ENCODE peak calls at places on chromosomes 12 and 14, in nine cellular contexts. L is body of pancreas, K is transverse colon, I is GM12878, B is lower leg skin, U is fibroblast of lung, F is fibroblast of mammary gland, J is pancreas, A is fibroblast of pulmonary artery. D is an unnamed sample.

GRCh38 chr12:116955382-116956021 is 44.8 kb downstream of the FBXW8 start:
- DNase-seq in L (peak), J (peak), F (peak), A (peak), B (no peak), I (no peak), K (peak), U (peak), D (peak)

GRCh38 chr12:34399631-34400422 is 377.5 kb downstream of the ALG10 start:
- DNase-seq in A (no peak), I (no peak), U (no peak), K (peak), J (peak), F (no peak), L (peak), B (peak), D (no peak)

GRCh38 chr12:56079729-56080555 is at the start of gene ERBB3:
- DNase-seq in U (peak), B (peak), K (peak), F (peak), I (no peak), J (peak), L (peak), A (peak), D (peak)

GRCh38 chr14:100844082-100844408 is 18.1 kb downstream of the MEG3 start:
- DNase-seq in U (no peak), K (no peak), I (no peak), F (no peak), B (no peak), J (no peak), L (no peak), A (no peak), D (no peak)

GRCh38 chr12:96883571-96883970 is 23.5 kb upstream of the NEDD1 start:
- DNase-seq in I (no peak), K (no peak), J (no peak), U (peak), A (no peak), B (no peak), L (no peak), F (peak), D (peak)

GRCh38 chr14:88310457-88310856 is 12.6 kb downstream of the KCNK10 start:
- DNase-seq in I (no peak), F (no peak), K (no peak), J (no peak), B (no peak), U (no peak), L (no peak), A (no peak), D (no peak)

GRCh38 chr12:6550294-6551062 is 5.4 kb downstream of the IFFO1 start:
- DNase-seq in U (no peak), K (no peak), A (no peak), L (no peak), F (no peak), I (no peak), J (no peak), B (no peak), D (no peak)

GRCh38 chr12:116587270-116587669 is 28.1 kb downstream of the MAP1LC3B2 start:
- DNase-seq in F (no peak), A (no peak), I (no peak), U (no peak), L (no peak), B (no peak), J (no peak), K (no peak), D (no peak)

GRCh38 chr14:35385042-35385839 is 19.3 kb downstream of the NFKBIA start:
- DNase-seq in L (peak), K (peak), J (peak), F (peak), U (peak), A (peak), B (peak), I (no peak), D (peak)

GRCh38 chr14:30331030-30331429 is 227.9 kb upstream of the G2E3 start:
- DNase-seq in U (no peak), I (no peak), A (no peak), K (no peak), L (no peak), F (no peak), B (no peak), J (no peak), D (no peak)

GRCh38 chr12:93427779-93428564 is 13.8 kb downstream of the UBE2N start:
- DNase-seq in J (no peak), A (peak), F (peak), B (no peak), L (no peak), I (no peak), U (peak), K (no peak), D (peak)

GRCh38 chr12:95851609-95852008 is 7.1 kb upstream of the SNRPF start:
- DNase-seq in J (no peak), U (no peak), I (no peak), A (no peak), F (no peak), K (no peak), L (no peak), B (no peak), D (no peak)

GRCh38 chr12:27123642-27124041 is 41.3 kb upstream of the C12orf71 start:
- DNase-seq in U (peak), F (peak), B (no peak), L (no peak), J (no peak), A (peak), I (no peak), K (no peak), D (peak)

GRCh38 chr14:73723799-73724621 is 9.8 kb upstream of the PNMA1 start:
- DNase-seq in J (no peak), B (peak), I (no peak), F (peak), L (peak), K (no peak), A (peak), U (peak), D (peak)

GRCh38 chr12:48758737-48759136 is 30.2 kb downstream of the ADCY6 start:
- DNase-seq in I (no peak), F (no peak), J (no peak), U (no peak), A (no peak), K (no peak), L (no peak), B (no peak), D (no peak)

GRCh38 chr14:89176090-89176757 is 240.8 kb downstream of the FOXN3 start:
- DNase-seq in F (no peak), L (no peak), B (no peak), I (no peak), J (no peak), K (no peak), U (no peak), A (no peak), D (no peak)

GRCh38 chr14:45526715-45527549 is 273.9 kb upstream of the MIS18BP1 start:
- DNase-seq in L (peak), I (peak), F (peak), U (no peak), J (no peak), K (no peak), B (no peak), A (no peak), D (peak)

GRCh38 chr14:100610511-100611217 is 23.4 kb upstream of the BEGAIN start:
- DNase-seq in I (no peak), K (peak), A (no peak), J (no peak), F (peak), L (no peak), B (peak), U (no peak), D (peak)

GRCh38 chr12:122835693-122836026 is 403 bp downstream of the HIP1R start:
- DNase-seq in B (peak), K (peak), A (no peak), J (peak), F (no peak), U (no peak), I (no peak), L (peak), D (no peak)

GRCh38 chr14:21145437-21145836 is 10.4 kb downstream of the OR5AU1 start:
- DNase-seq in F (no peak), L (no peak), U (no peak), I (no peak), J (no peak), B (no peak), A (no peak), K (no peak), D (no peak)

GRCh38 chr14:21142357-21142756 is 13.5 kb downstream of the OR5AU1 start:
- DNase-seq in A (no peak), L (no peak), B (no peak), F (no peak), U (no peak), J (no peak), I (no peak), K (no peak), D (no peak)
- H3K4me3 ChIP-seq in A (no peak), L (no peak), B (no peak), F (no peak), U (no peak), J (no peak), I (no peak), K (no peak), D (no peak)

DNA sequence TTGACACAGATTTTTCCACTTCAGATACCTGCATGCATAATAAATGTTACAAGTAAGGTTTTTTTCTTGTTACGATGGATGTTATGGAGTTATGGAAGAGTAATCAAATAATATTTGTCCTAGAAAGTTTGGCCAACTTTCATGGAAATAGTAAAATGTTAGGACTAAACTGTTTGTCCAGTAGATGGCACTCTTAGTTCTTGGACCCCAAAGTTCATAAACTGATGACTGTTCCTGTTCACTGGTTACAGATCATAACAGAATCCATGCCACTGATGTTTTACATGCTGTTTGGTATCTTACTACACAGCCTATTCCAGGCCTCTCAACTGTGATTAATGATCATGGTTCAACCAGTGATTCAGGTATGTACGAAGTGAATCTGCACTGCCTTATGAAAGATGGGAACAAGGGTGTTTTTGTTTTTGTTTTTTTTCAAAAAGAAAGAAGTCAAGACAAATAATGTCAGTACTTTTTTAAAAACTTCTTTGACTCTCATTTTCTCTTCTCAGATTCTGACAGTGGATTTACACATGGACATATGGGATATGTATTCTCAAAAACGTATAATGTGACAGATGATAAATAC is 48.8 kb upstream of the SLCO1C1 start:
- DNase-seq in B (no peak), F (peak), L (no peak), J (no peak), A (peak), K (no peak), U (peak), I (no peak), D (peak)
- TF ChIP-seq CTCF in B (no peak), F (peak), L (peak), J (peak), A (peak), K (peak), U (peak), I (peak), D (peak)

GRCh38 chr12:129825316-129825715 is 78.5 kb downstream of the TMEM132D start:
- DNase-seq in B (peak), K (no peak), L (no peak), I (no peak), J (no peak), F (no peak), A (no peak), U (no peak), D (no peak)

GRCh38 chr12:129819391-129819790 is 84.4 kb downstream of the TMEM132D start:
- DNase-seq in A (no peak), F (no peak), I (no peak), J (no peak), U (no peak), K (no peak), B (no peak), L (no peak), D (peak)

GRCh38 chr12:129826273-129826672 is 77.6 kb downstream of the TMEM132D start:
- DNase-seq in I (no peak), L (no peak), U (no peak), K (no peak), J (no peak), A (no peak), B (peak), F (no peak), D (no peak)

GRCh38 chr12:129827102-129827873 is 76.5 kb downstream of the TMEM132D start:
- DNase-seq in F (no peak), L (no peak), K (no peak), I (no peak), A (no peak), J (no peak), B (peak), U (no peak), D (no peak)

DNA sequence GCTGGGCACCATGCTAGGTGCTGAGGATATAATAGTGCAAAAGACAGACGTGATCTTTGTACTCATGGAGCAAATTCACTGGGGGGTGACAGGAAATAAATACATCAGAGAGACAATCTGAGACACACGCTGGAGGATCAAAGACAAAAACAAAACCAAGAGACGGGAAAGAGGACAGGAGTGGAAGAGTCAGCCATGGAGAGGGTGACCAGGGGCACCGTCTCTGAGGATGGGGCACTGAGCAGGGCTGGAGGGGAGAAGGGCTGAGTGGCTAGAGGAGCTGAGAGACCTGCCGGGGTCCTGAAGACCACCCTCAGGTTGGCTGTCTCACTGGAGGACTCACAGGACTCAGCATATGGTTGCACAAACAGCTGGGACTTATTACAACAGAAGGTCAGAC is 81.9 kb downstream of the TMEM132D start:
- DNase-seq in A (no peak), B (no peak), I (no peak), U (no peak), F (no peak), K (no peak), J (no peak), L (no peak), D (peak)
- H3K4me3 ChIP-seq in A (no peak), B (no peak), I (no peak), U (no peak), F (no peak), K (no peak), J (no peak), L (no peak), D (no peak)

GRCh38 chr14:105012171-105012985 is 8.5 kb downstream of the CDCA4 start:
- DNase-seq in L (no peak), J (no peak), A (no peak), F (no peak), I (no peak), K (peak), B (no peak), U (no peak), D (no peak)
- TF ChIP-seq CTCF in L (no peak), J (no peak), A (peak), F (no peak), I (peak), K (peak), B (no peak), U (peak), D (no peak)

DNA sequence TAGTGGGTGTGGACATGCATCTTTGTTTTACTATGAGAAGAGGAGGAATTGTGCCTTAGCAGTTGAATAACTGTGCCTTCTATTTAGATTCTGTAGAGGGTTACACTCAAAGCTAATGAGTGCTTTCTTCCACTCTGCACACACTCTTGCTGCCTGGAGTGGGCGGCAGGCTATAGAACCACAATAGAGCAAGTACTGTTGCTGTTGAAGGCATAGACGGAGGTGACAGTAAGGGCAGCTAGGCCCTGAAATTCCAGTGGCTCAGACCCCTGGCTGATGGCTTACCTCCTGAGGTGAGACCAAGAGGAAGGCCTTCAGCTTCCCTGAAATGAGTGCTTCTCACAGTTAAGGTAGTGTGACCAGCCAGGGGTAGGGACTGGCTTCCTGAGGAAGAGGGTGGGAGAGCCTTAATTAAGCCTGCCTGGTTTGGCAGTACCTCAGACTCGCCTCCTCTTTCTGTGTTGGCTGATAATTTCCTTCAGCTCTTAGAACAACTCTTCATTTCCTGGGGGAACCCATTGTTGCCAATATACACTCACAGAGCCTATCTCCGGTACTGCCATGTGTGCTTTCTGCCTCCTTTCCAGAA is 24.7 kb downstream of the SUSD6 start:
- DNase-seq in I (no peak), A (no peak), U (no peak), J (no peak), K (no peak), B (no peak), F (no peak), L (no peak), D (no peak)
- H3K4me3 ChIP-seq in I (peak), A (no peak), U (no peak), J (no peak), K (no peak), B (no peak), F (no peak), L (no peak), D (no peak)

DNA sequence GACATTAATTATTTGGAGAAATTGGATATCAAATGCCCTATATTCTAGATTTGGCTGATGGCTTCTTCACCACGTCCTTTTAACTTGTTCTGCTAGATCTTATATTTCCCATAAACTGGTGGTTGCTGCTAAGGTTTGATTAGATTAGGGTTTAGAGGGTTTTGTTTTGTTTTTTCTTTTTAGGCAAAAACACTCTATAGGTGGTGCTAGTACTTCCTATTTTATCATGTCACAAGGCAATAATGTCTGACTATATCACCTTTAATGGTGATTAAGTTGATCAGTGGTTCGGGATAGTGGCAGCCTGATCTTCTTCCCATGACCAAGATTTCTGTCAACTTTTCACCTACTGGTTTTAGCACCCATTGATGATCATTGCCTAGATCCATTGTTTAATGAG is 455.1 kb downstream of the RAD51B start:
- DNase-seq in A (no peak), L (no peak), J (no peak), K (no peak), U (no peak), F (no peak), I (no peak), B (no peak), D (no peak)
- TF ChIP-seq CTCF in A (no peak), L (peak), J (no peak), K (no peak), U (no peak), F (no peak), I (peak), B (no peak), D (no peak)

GRCh38 chr12:12540261-12541013 is 22.2 kb downstream of the DUSP16 start:
- DNase-seq in J (no peak), B (no peak), I (no peak), A (no peak), L (no peak), U (no peak), K (no peak), F (no peak), D (no peak)
- H3K4me3 ChIP-seq in J (no peak), B (no peak), I (no peak), A (no peak), L (no peak), U (no peak), K (no peak), F (no peak), D (no peak)

GRCh38 chr12:126617312-126617711 is 1552.1 kb downstream of the AACS start:
- DNase-seq in J (no peak), I (no peak), K (no peak), U (no peak), A (peak), B (no peak), F (peak), L (no peak), D (no peak)
- TF ChIP-seq CTCF in J (no peak), I (no peak), K (no peak), U (peak), A (peak), B (no peak), F (peak), L (peak), D (no peak)

GRCh38 chr14:42193426-42193766 is 586.7 kb downstream of the LRFN5 start:
- DNase-seq in F (no peak), K (no peak), B (no peak), A (no peak), J (no peak), L (no peak), U (no peak), I (no peak), D (no peak)

GRCh38 chr14:42190744-42191143 is 584.1 kb downstream of the LRFN5 start:
- DNase-seq in F (no peak), B (no peak), L (no peak), I (no peak), J (no peak), U (no peak), A (no peak), K (no peak), D (no peak)

DNA sequence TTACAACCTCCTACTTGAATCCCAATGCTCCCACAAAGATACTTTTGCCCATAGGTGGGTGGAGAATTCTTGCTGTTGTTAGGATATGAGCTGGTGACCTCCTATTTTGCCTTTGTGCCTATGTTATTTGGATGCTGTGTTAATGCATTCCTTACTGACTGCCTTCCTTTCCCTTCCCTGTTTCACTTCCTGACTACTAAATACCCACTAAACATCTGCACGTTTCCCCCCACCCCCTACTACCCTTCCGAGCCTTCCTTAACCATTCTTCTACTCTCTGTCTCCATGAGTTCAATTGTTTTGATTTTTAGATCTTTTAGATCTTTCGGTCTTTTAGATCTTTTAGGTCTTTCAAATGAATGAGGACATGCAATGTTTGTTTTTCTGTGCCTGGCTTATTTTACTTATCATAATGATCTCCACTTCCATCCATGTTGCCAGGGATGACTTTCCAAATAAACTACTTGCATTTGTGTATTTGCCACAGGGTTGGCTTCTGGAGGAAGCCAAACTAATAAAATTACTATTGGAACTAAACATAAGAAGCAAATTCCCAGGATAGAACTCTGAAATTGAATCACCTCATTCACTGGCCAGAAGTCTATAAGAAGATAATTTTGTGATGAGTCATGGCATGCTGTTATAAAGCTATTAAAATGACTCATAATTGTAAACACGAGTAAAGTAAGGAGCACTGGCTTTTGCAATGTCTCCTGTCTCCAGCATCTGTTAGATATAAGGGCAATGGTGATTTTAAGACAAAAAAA is 586.2 kb downstream of the LRFN5 start:
- DNase-seq in I (no peak), F (peak), A (peak), J (no peak), K (no peak), L (no peak), U (peak), B (no peak), D (peak)
- H3K4me3 ChIP-seq in I (no peak), F (peak), A (peak), J (no peak), K (no peak), L (no peak), U (peak), B (no peak), D (no peak)

D was measured in choroid plexus epithelial cell.